ENCODE peak calls at places on chromosomes 4 and X, in nine cellular contexts. G is activated B cell treated with CpG ODN at 0.5 μM for 24 hours, F is upper lobe of right lung, Z is nephron progenitor cell, O is fibroblast of mammary gland, W is IMR-90, C is vagina, B is foreskin fibroblast, A is heart right ventricle. R is an unnamed sample.

GRCh38 chrX:24229967-24230366 is 80.4 kb downstream of the ZFX start:
- DNase-seq in F (no peak), B (no peak), G (no peak), Z (no peak), W (no peak), O (peak; percentile 46), C (no peak), A (peak; percentile 29), R (no peak)

GRCh38 chr4:98602270-98602669 is 56.1 kb downstream of the TSPAN5 start:
- DNase-seq in F (no peak), Z (no peak), A (no peak), B (no peak), C (no peak), G (no peak), O (no peak), W (no peak), R (no peak)

GRCh38 chr4:153616005-153616555 is 68.0 kb upstream of the TLR2 start:
- DNase-seq in O (no peak), A (no peak), Z (no peak), F (no peak), W (no peak), C (no peak), B (no peak), G (no peak), R (no peak)

GRCh38 chr4:86496094-86497060 is 97.7 kb upstream of the PTPN13 start:
- DNase-seq in G (no peak), C (no peak), O (peak; percentile 57), W (peak; percentile 57), Z (peak; percentile 32), A (peak; percentile 11), F (no peak), B (peak; percentile 20), R (peak; percentile 47)

GRCh38 chr4:8400641-8401325 is 39.7 kb downstream of the ACOX3 start:
- DNase-seq in Z (no peak), O (peak; percentile 66), C (no peak), F (no peak), B (peak; percentile 57), W (no peak), G (no peak), A (no peak), R (peak; percentile 14)

GRCh38 chrX:54494970-54495813 is 842 bp downstream of the FGD1 start:
- DNase-seq in F (peak; percentile 63), O (peak; percentile 18), C (no peak), A (no peak), B (no peak), G (no peak), W (peak; percentile 18), Z (peak; percentile 39), R (no peak)

GRCh38 chr4:147057631-147057980 is 111.9 kb upstream of the TTC29 start:
- DNase-seq in B (peak; percentile 15), Z (no peak), W (peak; percentile 41), O (peak; percentile 41), F (no peak), C (no peak), G (no peak), A (no peak), R (no peak)

GRCh38 chrX:24487576-24487975 is 22.5 kb downstream of the PDK3 start:
- DNase-seq in O (no peak), W (no peak), A (no peak), F (no peak), G (no peak), B (no peak), Z (no peak), C (no peak), R (no peak)

GRCh38 chr4:23876418-23877089 is 13.3 kb downstream of the PPARGC1A start:
- DNase-seq in O (no peak), Z (no peak), F (no peak), G (no peak), W (no peak), A (no peak), C (no peak), B (no peak), R (no peak)

GRCh38 chrX:9729161-9729885 is 36.3 kb downstream of the GPR143 start:
- DNase-seq in A (no peak), C (no peak), Z (no peak), O (peak; percentile 24), B (peak; percentile 20), G (no peak), F (no peak), W (no peak), R (no peak)

GRCh38 chrX:41027388-41027787 is 57.9 kb upstream of the USP9X start:
- DNase-seq in F (no peak), G (no peak), Z (no peak), W (peak; percentile 76), O (peak; percentile 78), C (no peak), A (no peak), B (peak; percentile 48), R (no peak)

GRCh38 chrX:51866156-51866555 is 27.3 kb upstream of the MAGED1 start:
- DNase-seq in F (no peak), Z (no peak), C (no peak), O (peak; percentile 4), A (no peak), B (no peak), W (peak; percentile 65), G (no peak), R (no peak)

GRCh38 chr4:8005814-8006215 is 66.2 kb upstream of the AFAP1 start:
- DNase-seq in B (no peak), Z (no peak), G (no peak), C (no peak), A (no peak), W (no peak), O (no peak), F (no peak), R (no peak)

GRCh38 chrX:150365051-150365952 is 2.2 kb downstream of the MAMLD1 start:
- DNase-seq in F (peak; percentile 83), C (peak; percentile 81), Z (peak; percentile 74), W (peak; percentile 50), O (peak; percentile 48), B (peak; percentile 46), G (peak; percentile 23), A (peak; percentile 68), R (peak; percentile 83)

GRCh38 chr4:183240581-183241321 is 79.3 kb downstream of the CLDN22 start:
- DNase-seq in W (no peak), F (no peak), O (no peak), G (no peak), A (no peak), C (no peak), Z (no peak), B (no peak), R (no peak)

GRCh38 chrX:104335765-104336164 is 81.0 kb upstream of the ESX1 start:
- DNase-seq in B (peak; percentile 69), Z (no peak), F (no peak), O (peak; percentile 86), W (peak; percentile 90), G (no peak), A (no peak), C (no peak), R (no peak)

GRCh38 chrX:125998432-125998831 is 167.7 kb downstream of the DCAF12L2 start:
- DNase-seq in C (no peak), F (no peak), W (no peak), A (no peak), Z (no peak), B (no peak), G (no peak), O (peak; percentile 2), R (no peak)

DNA sequence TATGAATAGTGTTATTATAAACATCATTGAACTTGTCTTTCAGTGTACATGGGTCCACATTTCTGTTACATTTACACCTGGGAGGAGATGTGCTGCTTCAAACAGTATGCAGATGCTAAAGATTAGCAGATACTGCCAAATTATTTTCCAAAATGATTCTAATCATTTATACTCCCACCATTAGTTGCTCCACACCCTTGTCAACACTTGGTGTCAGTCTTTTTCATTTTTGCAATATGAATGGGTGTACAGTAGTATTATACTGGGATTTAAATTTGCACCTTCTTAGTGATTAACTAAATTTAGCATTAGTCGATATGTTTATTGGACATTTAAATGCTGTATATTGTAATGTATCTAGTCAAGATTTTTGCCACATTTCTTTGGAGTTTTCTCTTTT is 131.6 kb upstream of the GRID2 start:
- DNase-seq in G (no peak), A (no peak), Z (no peak), C (no peak), B (no peak), O (no peak), W (no peak), F (no peak), R (no peak)
- TF ChIP-seq CTCF in G (no peak), A (peak; percentile 18), Z (no peak), C (no peak), B (no peak), O (no peak), W (peak; percentile 46), F (no peak), R (no peak)

GRCh38 chr4:139603576-139604387 is 47.8 kb upstream of the SETD7 start:
- DNase-seq in A (peak; percentile 56), O (peak; percentile 72), G (no peak), C (no peak), B (peak; percentile 35), W (peak; percentile 59), Z (peak; percentile 37), F (no peak), R (no peak)
- TF ChIP-seq CTCF in A (peak; percentile 77), O (peak; percentile 80), G (no peak), C (peak; percentile 54), B (peak; percentile 56), W (peak; percentile 60), Z (peak; percentile 65), F (peak; percentile 69), R (peak; percentile 48)

GRCh38 chrX:120452131-120452530 is 17.0 kb downstream of the LAMP2 start:
- DNase-seq in O (peak; percentile 52), G (no peak), Z (peak; percentile 6), B (peak; percentile 16), F (no peak), W (peak; percentile 26), C (no peak), A (no peak), R (no peak)

GRCh38 chrX:120450163-120450562 is 18.9 kb downstream of the LAMP2 start:
- DNase-seq in B (no peak), Z (no peak), C (no peak), O (no peak), F (no peak), A (no peak), W (no peak), G (no peak), R (no peak)

DNA sequence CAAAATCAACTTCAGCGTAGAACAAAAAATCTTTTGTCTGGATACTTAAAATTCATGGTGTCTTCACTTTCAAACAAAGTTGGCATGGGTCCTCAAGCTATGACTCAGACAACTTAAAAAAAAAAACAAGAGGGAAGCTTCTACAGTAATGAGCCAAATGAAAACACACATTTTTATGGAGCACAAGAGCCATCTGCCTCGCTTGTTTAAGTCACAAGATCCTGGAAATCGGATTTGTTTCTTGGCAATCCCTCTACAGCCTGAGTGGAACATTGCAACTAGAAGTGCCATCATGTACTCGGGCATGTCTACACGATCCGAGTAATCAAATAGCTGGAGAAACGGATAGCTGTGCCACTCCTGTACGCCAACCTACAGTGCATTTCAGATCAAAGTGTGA is 22.6 kb downstream of the LAMP2 start:
- DNase-seq in G (no peak), O (peak; percentile 84), Z (no peak), F (no peak), C (no peak), B (peak; percentile 51), W (peak; percentile 59), A (no peak), R (no peak)
- TF ChIP-seq CTCF in G (no peak), O (peak; percentile 6), Z (no peak), F (no peak), C (no peak), B (no peak), W (no peak), A (no peak), R (no peak)

DNA sequence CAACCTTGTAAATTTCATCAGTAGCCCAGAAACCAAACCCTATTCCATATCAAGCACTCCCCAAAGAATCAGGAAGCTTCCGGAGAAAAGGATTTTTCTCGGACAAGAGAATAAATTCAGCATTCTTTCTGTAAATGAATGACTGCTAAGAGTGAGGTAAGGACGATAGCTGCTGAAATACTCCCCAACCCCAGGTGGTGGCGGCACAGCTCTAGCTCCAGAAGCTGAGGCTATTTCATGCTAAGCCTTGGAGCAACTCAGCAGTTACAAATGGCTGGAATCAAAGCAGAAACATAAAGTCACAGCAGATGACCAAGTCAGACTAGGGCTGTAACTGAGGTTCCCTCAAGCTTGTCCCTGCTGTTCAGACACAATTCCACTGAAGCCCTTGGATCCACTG is 13.9 kb upstream of the PCDH19 start:
- DNase-seq in G (no peak), C (no peak), A (no peak), O (peak; percentile 5), B (no peak), Z (no peak), F (no peak), W (no peak), R (no peak)
- TF ChIP-seq CTCF in G (no peak), C (no peak), A (no peak), O (peak; percentile 14), B (no peak), Z (no peak), F (no peak), W (no peak), R (no peak)